ENCODE peak calls at places on chromosomes 1 and 21, in ten cellular contexts. N is right atrium auricular region; W is astrocyte of the cerebellum; B is nephron progenitor cell; O is CD4-positive, CD25-positive, alpha-beta regulatory T cell; S is renal cortical epithelial cell; K is EL; P is EH; Y is B cell; V is AG09309. X is an unnamed sample.

GRCh38 chr1:25245809-25246599 is 1.2 kb downstream of the RSRP1 start:
- DNase-seq in V (no peak), S (peak; percentile 53), W (no peak), N (no peak), B (no peak), O (no peak), Y (no peak), K (peak; percentile 45), P (peak; percentile 44), X (no peak)

GRCh38 chr1:172976222-172977041 is 74.3 kb downstream of the TNFSF18 start:
- DNase-seq in P (peak; percentile 91), S (peak; percentile 100), B (no peak), Y (no peak), K (peak; percentile 59), W (peak; percentile 96), V (peak; percentile 91), N (no peak), O (no peak), X (no peak)

GRCh38 chr1:225763815-225764548 is 13.6 kb upstream of the SRP9 start:
- DNase-seq in S (no peak), B (no peak), K (peak; percentile 25), Y (no peak), P (peak; percentile 69), O (no peak), N (no peak), W (no peak), V (no peak), X (no peak)

GRCh38 chr1:55894521-55894920 is 679.4 kb upstream of the USP24 start:
- DNase-seq in K (peak; percentile 18), B (no peak), N (no peak), S (no peak), O (no peak), Y (no peak), W (no peak), V (no peak), P (peak; percentile 50), X (no peak)

GRCh38 chr1:209732725-209733124 is 23.1 kb upstream of the TRAF3IP3 start:
- DNase-seq in B (no peak), P (no peak), O (no peak), Y (no peak), K (no peak), W (no peak), N (no peak), S (no peak), V (no peak), X (no peak)

GRCh38 chr1:67134692-67135091 is at the start of gene C1orf141:
- DNase-seq in N (no peak), W (no peak), O (no peak), V (no peak), B (peak; percentile 51), S (no peak), Y (peak; percentile 46), P (no peak), K (no peak), X (no peak)

GRCh38 chr21:36350282-36350910 is 30.4 kb downstream of the MORC3 start:
- DNase-seq in K (peak; percentile 78), O (no peak), S (no peak), B (no peak), V (no peak), Y (no peak), W (no peak), N (no peak), P (peak; percentile 81), X (peak; percentile 32)

GRCh38 chr21:33478858-33479678 is 706 bp downstream of the TMEM50B start:
- DNase-seq in N (no peak), W (no peak), O (peak; percentile 33), P (peak; percentile 46), V (no peak), Y (peak; percentile 71), S (peak; percentile 30), B (peak; percentile 63), K (peak; percentile 42), X (no peak)

GRCh38 chr1:1939296-1940122 is 20.4 kb upstream of the TMEM52 start:
- DNase-seq in O (no peak), Y (no peak), B (no peak), W (no peak), N (no peak), S (no peak), V (no peak), K (no peak), P (no peak), X (no peak)

GRCh38 chr1:88983791-88984552 is 8.5 kb downstream of the KYAT3 start:
- DNase-seq in P (peak; percentile 59), O (peak; percentile 11), Y (peak; percentile 65), N (no peak), K (peak; percentile 57), S (peak; percentile 56), W (peak; percentile 44), B (no peak), V (no peak), X (no peak)

GRCh38 chr1:70038025-70038424 is 167.4 kb downstream of the LRRC40 start:
- DNase-seq in W (peak; percentile 70), Y (no peak), B (no peak), P (peak; percentile 41), O (no peak), V (peak; percentile 66), N (no peak), S (peak; percentile 32), K (peak; percentile 80), X (peak; percentile 43)

X was measured in non-pigmented ciliary epithelial cell.